ENCODE peak calls at places on chromosomes 4 and X, in four cellular contexts. N is HepG2, P is SK-N-SH, L is H1. F is an unnamed sample.

GRCh38 chr4:13355036-13355910 is 128.9 kb downstream of the RAB28 start:
- DNase-seq in P (no peak), L (no peak), N (no peak), F (no peak)

GRCh38 chr4:85149656-85150055 is 183.2 kb upstream of the WDFY3 start:
- DNase-seq in P (no peak), N (no peak), L (no peak), F (no peak)

GRCh38 chrX:72216973-72217372 is 21.9 kb downstream of the ERCC6L start:
- DNase-seq in L (no peak), N (no peak), P (no peak), F (no peak)

GRCh38 chr4:136742330-136742729 is 790.0 kb downstream of the PCDH18 start:
- DNase-seq in N (no peak), P (no peak), L (no peak), F (no peak)

GRCh38 chr4:142567620-142568451 is 278.3 kb downstream of the INPP4B start:
- DNase-seq in P (no peak), N (no peak), L (no peak), F (no peak)

GRCh38 chrX:31038585-31039326 is 33.1 kb downstream of the FTHL17 start:
- DNase-seq in L (peak; percentile 40), P (peak; percentile 40), N (peak; percentile 16), F (no peak)

GRCh38 chr4:93730251-93730650 is 98.3 kb upstream of the ATOH1 start:
- DNase-seq in L (no peak), P (no peak), N (no peak), F (no peak)

GRCh38 chr4:80462537-80463207 is 127.1 kb downstream of the CFAP299 start:
- DNase-seq in P (no peak), L (no peak), N (no peak), F (no peak)

GRCh38 chr4:140326395-140326993 is 47.0 kb upstream of the SCOC start:
- DNase-seq in N (peak; percentile 15), L (no peak), P (peak; percentile 54), F (no peak)

GRCh38 chrX:22699591-22700091 is 300.1 kb upstream of the DDX53 start:
- DNase-seq in L (no peak), P (no peak), N (no peak), F (no peak)

GRCh38 chr4:111596491-111596890 is 548.8 kb upstream of the FAM241A start:
- DNase-seq in L (no peak), P (no peak), N (no peak), F (no peak)

DNA sequence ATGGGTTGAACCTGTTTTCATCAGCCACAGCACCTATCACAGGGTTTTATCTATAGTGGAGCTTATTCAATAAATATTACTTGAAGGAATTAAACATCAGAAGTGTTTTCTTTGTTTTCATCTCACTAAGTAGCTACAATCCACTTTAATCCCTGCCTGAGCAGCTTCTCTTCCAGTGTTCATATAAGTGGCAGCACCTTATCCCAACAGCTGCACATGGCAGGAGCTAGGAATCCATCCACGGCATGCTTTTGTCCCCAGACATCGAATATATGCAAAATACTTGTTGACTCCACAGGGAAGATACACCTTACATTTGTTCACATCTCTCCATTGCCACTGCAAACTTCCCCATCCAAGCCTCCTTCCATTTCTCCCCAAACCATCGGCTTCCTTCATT is 549.8 kb upstream of the FAM241A start:
- DNase-seq in P (no peak), N (no peak), L (no peak), F (no peak)
- TF ChIP-seq TAF1 in P (no peak), N (no peak), L (no peak), F (no peak)

DNA sequence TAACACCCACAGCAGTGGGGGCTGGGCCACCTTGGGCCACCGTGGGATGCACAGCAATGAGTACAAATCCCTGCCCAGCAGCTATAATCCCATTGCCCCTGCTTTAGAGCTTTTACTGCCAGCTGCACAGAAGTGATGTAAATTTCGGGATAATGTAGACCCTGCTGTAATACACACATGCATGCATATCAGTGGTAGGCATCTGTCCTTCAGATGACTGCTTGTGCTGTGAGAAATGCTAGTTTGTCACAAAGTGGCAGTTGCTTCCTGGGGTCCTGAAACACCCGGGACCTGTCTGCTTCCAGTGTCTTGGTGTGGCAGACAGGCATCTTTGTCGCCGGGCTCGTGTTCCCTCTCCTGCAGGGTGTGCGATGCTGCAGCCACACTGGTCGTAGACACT is 14.1 kb downstream of the NSG1 start:
- DNase-seq in N (no peak), P (peak; percentile 64), L (no peak), F (no peak)
- TF ChIP-seq TAF1 in N (no peak), P (no peak), L (no peak), F (no peak)

GRCh38 chrX:16804923-16805464 is 18.7 kb downstream of the TXLNG start:
- DNase-seq in L (no peak), N (no peak), P (no peak), F (no peak)
- TF ChIP-seq TAF1 in L (no peak), N (no peak), P (no peak), F (no peak)

GRCh38 chr4:170248029-170248428 is 158.3 kb upstream of the AADAT start:
- DNase-seq in P (no peak), L (no peak), N (no peak), F (no peak)

GRCh38 chr4:170242471-170242870 is 152.7 kb upstream of the AADAT start:
- DNase-seq in P (no peak), N (no peak), L (no peak), F (no peak)

GRCh38 chr4:170247585-170247984 is 157.8 kb upstream of the AADAT start:
- DNase-seq in P (no peak), N (no peak), L (no peak), F (no peak)

GRCh38 chr4:170248576-170248975 is 158.8 kb upstream of the AADAT start:
- DNase-seq in N (no peak), L (no peak), P (no peak), F (no peak)

GRCh38 chr4:170243662-170244288 is 154.0 kb upstream of the AADAT start:
- DNase-seq in N (no peak), P (no peak), L (no peak), F (no peak)
- TF ChIP-seq TAF1 in N (no peak), P (no peak), L (no peak), F (no peak)

GRCh38 chr4:8303485-8304281 is 34.1 kb downstream of the HTRA3 start:
- DNase-seq in L (peak; percentile 32), P (no peak), N (peak; percentile 49), F (no peak)
- TF ChIP-seq TAF1 in L (no peak), P (no peak), N (no peak), F (no peak)

GRCh38 chr4:175970734-175971133 is 94.9 kb upstream of the WDR17 start:
- DNase-seq in N (no peak), P (no peak), L (no peak), F (no peak)
- TF ChIP-seq TAF1 in N (no peak), P (no peak), L (no peak), F (no peak)

DNA sequence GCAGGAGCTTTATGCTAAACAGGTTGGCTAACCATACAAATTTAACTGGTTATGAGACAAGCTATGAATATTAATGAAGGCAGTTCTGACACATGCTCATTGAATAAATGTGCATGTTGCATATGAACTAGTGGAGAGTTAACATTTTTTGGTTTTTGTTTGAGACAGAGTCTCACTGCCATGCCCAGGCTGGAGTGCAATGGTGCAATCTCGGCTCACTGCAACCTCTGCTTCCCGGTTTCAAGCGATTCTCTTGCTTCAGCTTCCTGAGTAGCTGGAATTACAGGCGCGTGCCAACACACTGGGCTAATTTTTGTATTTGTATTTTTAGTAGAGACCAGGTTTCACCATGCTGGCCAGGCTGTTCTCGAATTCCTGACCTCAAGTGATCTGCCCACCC is 36.6 kb downstream of the GALNTL6 start:
- DNase-seq in L (no peak), N (no peak), P (no peak), F (no peak)
- TF ChIP-seq TAF1 in L (no peak), N (no peak), P (no peak), F (no peak)

GRCh38 chr4:101102114-101102752 is 245.1 kb downstream of the PPP3CA start:
- DNase-seq in P (peak; percentile 27), L (no peak), N (no peak), F (no peak)
- TF ChIP-seq TAF1 in P (no peak), L (no peak), N (no peak), F (no peak)

GRCh38 chrX:101655540-101655939 is 4.1 kb downstream of the ARMCX2 start:
- DNase-seq in N (no peak), P (no peak), L (no peak), F (no peak)

GRCh38 chrX:101657495-101657894 is 2.2 kb downstream of the ARMCX2 start:
- DNase-seq in L (no peak), P (no peak), N (no peak), F (no peak)

GRCh38 chrX:101656817-101657216 is 2.8 kb downstream of the ARMCX2 start:
- DNase-seq in P (no peak), N (no peak), L (no peak), F (no peak)

GRCh38 chrX:101658661-101659477 is 781 bp downstream of the ARMCX2 start:
- DNase-seq in P (peak; percentile 84), N (no peak), L (peak; percentile 74), F (peak; percentile 38)

DNA sequence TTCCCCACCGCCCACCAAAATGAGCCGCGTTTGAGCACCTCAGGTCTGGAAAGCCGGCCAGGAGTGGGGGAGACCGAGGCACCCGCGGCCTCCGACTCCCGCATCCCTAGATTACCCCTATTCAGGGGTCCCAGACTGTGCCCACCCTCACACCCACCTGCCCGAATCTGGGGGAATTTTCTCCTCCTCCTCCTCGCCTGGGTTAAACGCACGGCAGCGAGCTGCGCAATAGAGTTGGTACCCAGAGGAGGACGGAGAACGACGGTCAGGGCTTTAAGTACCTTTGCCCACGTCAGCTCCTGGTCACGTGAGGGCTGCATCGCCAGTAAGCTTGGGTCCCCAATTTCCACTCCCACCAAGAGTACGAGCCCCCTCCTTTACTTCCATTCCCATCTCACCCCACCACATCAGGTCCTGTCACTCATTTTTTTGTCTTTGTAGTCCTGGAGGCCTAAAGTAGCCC is at the start of gene ARMCX2:
- DNase-seq in L (peak; percentile 52), N (no peak), P (peak; percentile 81), F (peak; percentile 25)
- TF ChIP-seq TAF1 in L (peak; percentile 66), N (no peak), P (peak; percentile 52), F (no peak)

GRCh38 chr4:3386486-3386885 is 55.3 kb upstream of the HGFAC start:
- DNase-seq in P (no peak), L (peak; percentile 23), N (no peak), F (no peak)

GRCh38 chr4:3384391-3384770 is 57.4 kb upstream of the HGFAC start:
- DNase-seq in L (peak; percentile 39), N (no peak), P (no peak), F (no peak)

GRCh38 chr4:3385719-3386440 is 55.9 kb upstream of the HGFAC start:
- DNase-seq in P (no peak), L (no peak), N (no peak), F (no peak)

GRCh38 chr4:3387154-3387942 is 54.4 kb upstream of the HGFAC start:
- DNase-seq in L (peak; percentile 48), N (no peak), P (no peak), F (no peak)

GRCh38 chr4:3384771-3385701 is 56.7 kb upstream of the HGFAC start:
- DNase-seq in L (peak; percentile 46), P (no peak), N (peak; percentile 35), F (no peak)
- TF ChIP-seq TAF1 in L (no peak), P (no peak), N (no peak), F (no peak)